ENCODE peak calls at places on chromosomes 1 and 21, in nine cellular contexts. L is Calu3; A is CD8-positive, alpha-beta T cell; K is hepatocyte; N is AG09319; H is AG04449; G is brain microvascular endothelial cell; P is upper lobe of right lung; M is lower lobe of right lung. C is an unnamed sample.
A peak's percentile ranks its signal among the peaks of the same experiment; 100 is the strongest.

GRCh38 chr1:84300991-84301758 is at the start of gene SAMD13:
- DNase-seq in L (peak; percentile 67), A (peak; percentile 52), K (peak; percentile 70), N (no peak), H (no peak), G (peak; percentile 66), P (no peak), M (peak; percentile 55), C (no peak)

GRCh38 chr1:53145051-53145600 is 2.7 kb upstream of the SLC1A7 start:
- DNase-seq in L (no peak), A (no peak), K (no peak), N (no peak), H (no peak), G (no peak), P (no peak), M (no peak), C (no peak)

GRCh38 chr1:223838125-223838854 is 7.5 kb downstream of the TP53BP2 start:
- DNase-seq in L (no peak), A (no peak), K (no peak), N (no peak), H (no peak), G (no peak), P (no peak), M (no peak), C (no peak)

GRCh38 chr1:65717815-65718454 is 74.8 kb upstream of the PDE4B start:
- DNase-seq in L (peak; percentile 21), A (no peak), K (no peak), N (peak; percentile 11), H (peak; percentile 29), G (peak; percentile 39), P (no peak), M (no peak), C (no peak)

GRCh38 chr1:206770531-206771352 is at the start of gene IL19:
- DNase-seq in L (peak; percentile 10), A (no peak), K (no peak), N (no peak), H (no peak), G (no peak), P (no peak), M (no peak), C (no peak)

GRCh38 chr1:94772230-94772641 is 47.9 kb upstream of the SLC44A3 start:
- DNase-seq in L (peak; percentile 75), A (no peak), K (peak; percentile 57), N (no peak), H (no peak), G (no peak), P (peak; percentile 85), M (peak; percentile 78), C (no peak)

GRCh38 chr1:208581252-208581651 is 337.1 kb upstream of the PLXNA2 start:
- DNase-seq in L (no peak), A (no peak), K (no peak), N (no peak), H (no peak), G (no peak), P (no peak), M (no peak), C (no peak)

GRCh38 chr21:33406493-33406892 is 3.3 kb downstream of the IFNGR2 start:
- DNase-seq in L (no peak), A (no peak), K (no peak), N (no peak), H (no peak), G (no peak), P (no peak), M (no peak), C (no peak)

GRCh38 chr1:48206371-48206770 is 16.1 kb upstream of the SLC5A9 start:
- DNase-seq in L (no peak), A (no peak), K (no peak), N (no peak), H (no peak), G (no peak), P (no peak), M (no peak), C (no peak)

GRCh38 chr1:48202030-48202752 is 20.3 kb upstream of the SLC5A9 start:
- DNase-seq in L (peak; percentile 72), A (peak; percentile 61), K (peak; percentile 84), N (peak; percentile 20), H (peak; percentile 51), G (peak; percentile 92), P (no peak), M (peak; percentile 74), C (peak; percentile 79)

GRCh38 chr1:48200166-48200900 is 22.2 kb upstream of the SLC5A9 start:
- DNase-seq in L (no peak), A (no peak), K (no peak), N (no peak), H (no peak), G (peak; percentile 9), P (no peak), M (no peak), C (no peak)

GRCh38 chr1:48205547-48205946 is 17.0 kb upstream of the SLC5A9 start:
- DNase-seq in L (no peak), A (no peak), K (no peak), N (no peak), H (no peak), G (no peak), P (no peak), M (no peak), C (no peak)

GRCh38 chr1:48203287-48203900 is 19.1 kb upstream of the SLC5A9 start:
- DNase-seq in L (peak; percentile 50), A (no peak), K (peak; percentile 62), N (no peak), H (no peak), G (peak; percentile 22), P (no peak), M (no peak), C (no peak)
- TF ChIP-seq CTCF in L (peak; percentile 50), A (peak; percentile 40), K (peak; percentile 62), N (peak; percentile 51), H (peak; percentile 30), G (peak; percentile 66), P (peak; percentile 67), M (peak; percentile 57), C (peak; percentile 80)

DNA sequence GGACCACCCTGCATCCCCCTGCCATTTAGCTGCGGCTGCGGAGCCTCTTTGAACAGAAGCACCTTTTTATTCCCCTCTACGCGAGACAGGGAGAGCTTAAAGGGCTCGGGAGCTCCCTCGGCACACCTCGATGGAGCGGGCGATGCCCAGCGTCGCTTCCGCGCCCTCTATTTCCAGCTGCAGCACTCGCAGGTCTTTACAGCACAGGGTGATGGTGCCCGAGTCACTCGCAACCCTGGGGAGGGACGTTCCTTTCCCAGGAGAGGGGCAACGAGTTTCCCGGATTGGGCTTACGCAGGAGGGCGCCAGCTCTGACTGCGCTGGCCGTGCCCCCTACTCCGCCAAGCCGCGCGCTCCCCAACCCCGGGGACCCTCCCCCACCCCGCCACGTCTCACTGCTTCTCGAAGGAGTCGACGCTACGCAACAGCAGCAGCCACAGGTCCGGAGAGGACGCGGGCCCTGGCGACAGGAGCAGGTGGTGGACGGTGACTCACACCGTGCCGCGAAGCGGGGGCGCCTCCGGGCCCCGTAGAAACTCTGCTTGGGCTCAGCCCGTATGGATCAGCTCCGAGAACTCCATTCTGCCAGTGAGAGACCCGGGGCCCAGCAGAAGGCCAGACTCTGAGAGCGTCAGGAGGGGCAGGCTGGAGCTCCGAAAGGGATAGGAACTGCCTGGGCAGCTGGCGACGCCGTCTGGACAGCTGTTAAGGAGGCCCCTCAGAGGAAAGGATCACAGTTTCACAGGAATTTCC is 5.8 kb upstream of the FAM167B start:
- DNase-seq in L (peak; percentile 64), A (peak; percentile 48), K (peak; percentile 77), N (no peak), H (no peak), G (peak; percentile 16), P (peak; percentile 81), M (peak; percentile 64), C (no peak)
- TF ChIP-seq CTCF in L (no peak), A (no peak), K (peak; percentile 1), N (no peak), H (no peak), G (peak; percentile 12), P (no peak), M (no peak), C (no peak)

GRCh38 chr1:12620931-12621330 is 2.9 kb upstream of the DHRS3 start:
- DNase-seq in L (no peak), A (no peak), K (no peak), N (no peak), H (no peak), G (no peak), P (no peak), M (no peak), C (no peak)

GRCh38 chr1:12622506-12622905 is 4.5 kb upstream of the DHRS3 start:
- DNase-seq in L (no peak), A (no peak), K (no peak), N (no peak), H (no peak), G (no peak), P (no peak), M (no peak), C (no peak)

GRCh38 chr1:12619396-12620141 is 1.6 kb upstream of the DHRS3 start:
- DNase-seq in L (peak; percentile 79), A (peak; percentile 79), K (peak; percentile 94), N (peak; percentile 74), H (no peak), G (peak; percentile 85), P (peak; percentile 90), M (peak; percentile 88), C (peak; percentile 90)

GRCh38 chr1:12620142-12620865 is 2.3 kb upstream of the DHRS3 start:
- DNase-seq in L (no peak), A (peak; percentile 36), K (no peak), N (no peak), H (no peak), G (no peak), P (no peak), M (no peak), C (no peak)

DNA sequence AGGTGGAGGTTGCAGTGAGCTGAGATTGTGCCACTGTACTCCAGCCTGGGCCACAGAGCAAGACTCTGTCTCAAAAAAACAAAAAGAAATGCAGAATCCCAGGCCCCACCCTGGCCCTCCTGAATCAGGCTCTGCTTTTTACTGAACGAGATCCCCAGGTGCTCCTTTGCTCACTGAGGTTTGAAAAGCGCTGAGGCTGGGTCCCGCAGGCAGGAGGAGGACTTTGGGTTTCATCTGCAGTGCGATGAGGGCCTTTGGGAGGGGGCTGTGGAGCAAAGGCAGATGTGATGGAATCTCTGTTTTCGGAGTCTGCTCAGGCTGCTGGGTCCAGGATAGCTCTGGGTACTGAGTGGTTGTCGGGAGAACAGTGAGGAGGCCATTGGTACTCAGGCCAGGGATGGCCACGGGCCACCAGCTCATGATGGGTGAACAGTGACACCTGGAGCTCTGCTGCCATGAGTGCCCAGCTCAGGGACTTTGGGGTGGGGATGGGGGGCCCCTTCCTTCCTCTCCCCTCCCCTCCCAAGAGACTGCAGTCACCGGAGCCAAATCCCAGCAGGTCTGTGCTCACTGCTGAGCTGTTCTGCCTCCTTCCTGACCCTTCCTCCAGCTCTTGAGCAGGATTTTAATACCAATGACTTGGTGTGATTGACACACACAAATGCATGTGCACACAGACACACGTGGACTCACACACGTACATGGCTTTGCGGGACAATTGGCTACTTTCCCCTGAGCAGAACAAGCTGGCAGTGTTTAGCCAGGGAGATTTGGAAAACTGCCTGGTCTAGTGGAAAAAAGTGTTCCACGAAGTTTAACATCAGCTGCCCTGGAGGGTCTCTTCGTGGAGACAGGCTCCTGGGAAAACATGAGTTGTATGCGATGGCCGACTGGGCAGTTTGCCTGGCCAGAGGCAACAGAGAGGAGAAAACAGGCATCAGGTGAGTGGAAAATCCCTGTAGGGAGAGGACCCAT is 3.6 kb upstream of the DHRS3 start:
- DNase-seq in L (no peak), A (no peak), K (peak; percentile 73), N (no peak), H (no peak), G (no peak), P (no peak), M (no peak), C (no peak)
- TF ChIP-seq CTCF in L (no peak), A (no peak), K (no peak), N (no peak), H (no peak), G (no peak), P (no peak), M (no peak), C (no peak)

GRCh38 chr1:188941986-188942385 is 1535.7 kb downstream of the BRINP3 start:
- DNase-seq in L (no peak), A (no peak), K (no peak), N (no peak), H (no peak), G (no peak), P (no peak), M (no peak), C (no peak)

DNA sequence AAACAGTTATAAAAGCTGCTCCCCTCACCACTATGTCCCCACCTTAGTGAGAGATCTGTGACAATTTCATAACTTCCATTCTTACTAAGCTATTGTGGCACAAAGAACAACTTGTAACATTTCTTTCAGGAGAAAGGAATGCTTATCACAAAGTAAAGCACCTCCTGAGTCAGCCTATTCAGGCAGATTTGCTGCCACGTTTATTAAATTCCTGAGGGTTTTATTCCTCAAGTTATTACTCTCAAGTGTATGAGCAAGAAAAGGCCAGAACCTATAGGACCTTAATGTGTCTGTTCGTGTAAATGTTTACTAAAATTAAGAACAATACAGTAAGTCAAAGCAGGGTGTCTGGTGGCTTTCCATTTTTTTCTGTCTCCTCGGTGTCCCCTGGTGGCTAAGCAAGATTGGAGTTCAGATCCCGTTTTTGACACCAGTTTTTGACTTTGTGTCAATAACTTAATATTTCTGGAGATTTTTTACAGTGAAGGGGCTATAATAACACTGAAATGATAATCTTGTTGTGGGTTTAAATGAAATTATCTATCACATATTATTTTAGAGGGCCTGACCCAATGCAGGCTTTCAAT is 1539.6 kb downstream of the BRINP3 start:
- DNase-seq in L (peak; percentile 30), A (no peak), K (no peak), N (no peak), H (no peak), G (no peak), P (no peak), M (no peak), C (no peak)
- TF ChIP-seq CTCF in L (peak; percentile 65), A (no peak), K (peak; percentile 38), N (no peak), H (no peak), G (peak; percentile 62), P (no peak), M (peak; percentile 11), C (peak; percentile 63)

C was measured in type B pancreatic cell.